ENCODE peak calls at places on chromosomes 16 and 17, in nine cellular contexts. One of them, this sample, is unnamed.

GRCh38 chr16:85291302-85292148 is 179.3 kb upstream of the CIBAR2 start:
- DNase-seq in GM12891: no peak
- DNase-seq in Right ventricle myocardium superior: peak
- DNase-seq in HCT116: no peak
- DNase-seq in CD4-positive, alpha-beta memory T cell: no peak
- DNase-seq in right cardiac atrium: peak
- DNase-seq in glutamatergic neuron: peak
- DNase-seq in aorta: peak
- DNase-seq in PC-3: no peak
- DNase-seq in this sample: no peak

GRCh38 chr16:76226011-76226410 is 51.2 kb upstream of the CNTNAP4 start:
- DNase-seq in right cardiac atrium: no peak
- DNase-seq in PC-3: peak
- DNase-seq in glutamatergic neuron: no peak
- DNase-seq in GM12891: no peak
- DNase-seq in Right ventricle myocardium superior: no peak
- DNase-seq in aorta: no peak
- DNase-seq in HCT116: no peak
- DNase-seq in CD4-positive, alpha-beta memory T cell: no peak
- DNase-seq in this sample: peak

GRCh38 chr16:11309895-11310633 is 28.9 kb upstream of the PRM1 start:
- DNase-seq in CD4-positive, alpha-beta memory T cell: no peak
- DNase-seq in PC-3: no peak
- DNase-seq in Right ventricle myocardium superior: no peak
- DNase-seq in aorta: no peak
- DNase-seq in right cardiac atrium: no peak
- DNase-seq in glutamatergic neuron: no peak
- DNase-seq in HCT116: no peak
- DNase-seq in GM12891: no peak
- DNase-seq in this sample: no peak

GRCh38 chr16:31094088-31094423 is 541 bp downstream of the VKORC1 start:
- DNase-seq in PC-3: no peak
- DNase-seq in HCT116: no peak
- DNase-seq in CD4-positive, alpha-beta memory T cell: no peak
- DNase-seq in GM12891: no peak
- DNase-seq in aorta: peak
- DNase-seq in glutamatergic neuron: no peak
- DNase-seq in right cardiac atrium: no peak
- DNase-seq in Right ventricle myocardium superior: peak
- DNase-seq in this sample: peak

GRCh38 chr17:64683791-64684190 is 21.7 kb upstream of the SMURF2 start:
- DNase-seq in HCT116: no peak
- DNase-seq in GM12891: no peak
- DNase-seq in aorta: no peak
- DNase-seq in PC-3: peak
- DNase-seq in right cardiac atrium: no peak
- DNase-seq in glutamatergic neuron: no peak
- DNase-seq in CD4-positive, alpha-beta memory T cell: no peak
- DNase-seq in Right ventricle myocardium superior: no peak
- DNase-seq in this sample: no peak

GRCh38 chr16:87584271-87584670 is 18.0 kb upstream of the JPH3 start:
- DNase-seq in glutamatergic neuron: no peak
- DNase-seq in aorta: peak
- DNase-seq in GM12891: no peak
- DNase-seq in HCT116: no peak
- DNase-seq in right cardiac atrium: no peak
- DNase-seq in Right ventricle myocardium superior: no peak
- DNase-seq in PC-3: peak
- DNase-seq in CD4-positive, alpha-beta memory T cell: no peak
- DNase-seq in this sample: no peak

GRCh38 chr17:17511971-17512858 is 16.0 kb upstream of the RASD1 start:
- DNase-seq in right cardiac atrium: no peak
- DNase-seq in CD4-positive, alpha-beta memory T cell: no peak
- DNase-seq in PC-3: peak
- DNase-seq in HCT116: no peak
- DNase-seq in Right ventricle myocardium superior: peak
- DNase-seq in aorta: peak
- DNase-seq in GM12891: no peak
- DNase-seq in glutamatergic neuron: peak
- DNase-seq in this sample: no peak

GRCh38 chr16:78235168-78235800 is 135.8 kb downstream of the WWOX start:
- DNase-seq in aorta: peak
- DNase-seq in HCT116: peak
- DNase-seq in glutamatergic neuron: peak
- DNase-seq in PC-3: peak
- DNase-seq in right cardiac atrium: peak
- DNase-seq in CD4-positive, alpha-beta memory T cell: no peak
- DNase-seq in GM12891: peak
- DNase-seq in Right ventricle myocardium superior: peak
- DNase-seq in this sample: peak

GRCh38 chr16:27772093-27772820 is 222.3 kb downstream of the KATNIP start:
- DNase-seq in PC-3: no peak
- DNase-seq in right cardiac atrium: no peak
- DNase-seq in GM12891: no peak
- DNase-seq in CD4-positive, alpha-beta memory T cell: no peak
- DNase-seq in Right ventricle myocardium superior: peak
- DNase-seq in aorta: no peak
- DNase-seq in HCT116: no peak
- DNase-seq in glutamatergic neuron: no peak
- DNase-seq in this sample: peak

GRCh38 chr17:83155128-83156081 is 76.0 kb downstream of the METRNL start:
- DNase-seq in glutamatergic neuron: no peak
- DNase-seq in CD4-positive, alpha-beta memory T cell: no peak
- DNase-seq in aorta: peak
- DNase-seq in PC-3: no peak
- DNase-seq in HCT116: no peak
- DNase-seq in right cardiac atrium: no peak
- DNase-seq in GM12891: no peak
- DNase-seq in Right ventricle myocardium superior: peak
- DNase-seq in this sample: peak

GRCh38 chr17:81403040-81403467 is 7.8 kb downstream of the BAHCC1 start:
- DNase-seq in HCT116: no peak
- DNase-seq in PC-3: no peak
- DNase-seq in GM12891: no peak
- DNase-seq in glutamatergic neuron: no peak
- DNase-seq in Right ventricle myocardium superior: no peak
- DNase-seq in right cardiac atrium: no peak
- DNase-seq in CD4-positive, alpha-beta memory T cell: peak
- DNase-seq in aorta: no peak
- DNase-seq in this sample: no peak

GRCh38 chr16:68235105-68235881 is 634 bp downstream of the ESRP2 start:
- DNase-seq in aorta: peak
- DNase-seq in CD4-positive, alpha-beta memory T cell: peak
- DNase-seq in HCT116: no peak
- DNase-seq in PC-3: peak
- DNase-seq in GM12891: no peak
- DNase-seq in right cardiac atrium: no peak
- DNase-seq in Right ventricle myocardium superior: no peak
- DNase-seq in glutamatergic neuron: no peak
- DNase-seq in this sample: no peak

GRCh38 chr16:28884045-28884444 is 5.8 kb downstream of the ATP2A1 start:
- DNase-seq in HCT116: no peak
- DNase-seq in right cardiac atrium: no peak
- DNase-seq in glutamatergic neuron: no peak
- DNase-seq in GM12891: no peak
- DNase-seq in aorta: no peak
- DNase-seq in Right ventricle myocardium superior: no peak
- DNase-seq in CD4-positive, alpha-beta memory T cell: no peak
- DNase-seq in PC-3: no peak
- DNase-seq in this sample: no peak

GRCh38 chr16:89701425-89702406 is at the start of gene SPATA2L:
- DNase-seq in GM12891: peak
- DNase-seq in CD4-positive, alpha-beta memory T cell: peak
- DNase-seq in right cardiac atrium: peak
- DNase-seq in Right ventricle myocardium superior: peak
- DNase-seq in aorta: peak
- DNase-seq in PC-3: peak
- DNase-seq in glutamatergic neuron: peak
- DNase-seq in HCT116: peak
- DNase-seq in this sample: peak

GRCh38 chr17:75535119-75535537 is 9.6 kb downstream of the LLGL2 start:
- DNase-seq in HCT116: no peak
- DNase-seq in Right ventricle myocardium superior: no peak
- DNase-seq in glutamatergic neuron: peak
- DNase-seq in PC-3: no peak
- DNase-seq in GM12891: no peak
- DNase-seq in aorta: no peak
- DNase-seq in right cardiac atrium: no peak
- DNase-seq in CD4-positive, alpha-beta memory T cell: peak
- DNase-seq in this sample: no peak

GRCh38 chr16:50152386-50152806 is 710 bp upstream of the TENT4B start:
- DNase-seq in PC-3: peak
- DNase-seq in right cardiac atrium: no peak
- DNase-seq in Right ventricle myocardium superior: peak
- DNase-seq in GM12891: peak
- DNase-seq in HCT116: no peak
- DNase-seq in aorta: peak
- DNase-seq in CD4-positive, alpha-beta memory T cell: peak
- DNase-seq in glutamatergic neuron: peak
- DNase-seq in this sample: no peak

GRCh38 chr17:17391575-17392370 is 85.0 kb upstream of the MED9 start:
- DNase-seq in Right ventricle myocardium superior: no peak
- DNase-seq in glutamatergic neuron: no peak
- DNase-seq in CD4-positive, alpha-beta memory T cell: peak
- DNase-seq in aorta: no peak
- DNase-seq in right cardiac atrium: no peak
- DNase-seq in GM12891: no peak
- DNase-seq in HCT116: no peak
- DNase-seq in PC-3: peak
- DNase-seq in this sample: no peak

GRCh38 chr17:21029032-21029431 is 13.8 kb downstream of the USP22 start:
- DNase-seq in CD4-positive, alpha-beta memory T cell: no peak
- DNase-seq in GM12891: no peak
- DNase-seq in HCT116: no peak
- DNase-seq in PC-3: peak
- DNase-seq in aorta: no peak
- DNase-seq in glutamatergic neuron: no peak
- DNase-seq in right cardiac atrium: peak
- DNase-seq in Right ventricle myocardium superior: no peak
- DNase-seq in this sample: no peak

GRCh38 chr16:68873635-68874471 is 30.5 kb downstream of the TANGO6 start:
- DNase-seq in Right ventricle myocardium superior: no peak
- DNase-seq in glutamatergic neuron: no peak
- DNase-seq in aorta: no peak
- DNase-seq in HCT116: no peak
- DNase-seq in PC-3: no peak
- DNase-seq in CD4-positive, alpha-beta memory T cell: no peak
- DNase-seq in GM12891: no peak
- DNase-seq in right cardiac atrium: no peak
- DNase-seq in this sample: no peak

GRCh38 chr16:73389075-73389474 is 341.1 kb upstream of the ZFHX3 start:
- DNase-seq in Right ventricle myocardium superior: no peak
- DNase-seq in aorta: no peak
- DNase-seq in HCT116: no peak
- DNase-seq in GM12891: no peak
- DNase-seq in glutamatergic neuron: no peak
- DNase-seq in right cardiac atrium: no peak
- DNase-seq in CD4-positive, alpha-beta memory T cell: no peak
- DNase-seq in PC-3: no peak
- DNase-seq in this sample: no peak

GRCh38 chr16:84136331-84137125 is 8.4 kb downstream of the HSDL1 start:
- DNase-seq in aorta: no peak
- DNase-seq in HCT116: no peak
- DNase-seq in glutamatergic neuron: no peak
- DNase-seq in right cardiac atrium: no peak
- DNase-seq in CD4-positive, alpha-beta memory T cell: no peak
- DNase-seq in Right ventricle myocardium superior: no peak
- DNase-seq in PC-3: no peak
- DNase-seq in GM12891: no peak
- DNase-seq in this sample: no peak

GRCh38 chr17:1865252-1866037 is 35.6 kb downstream of the RPA1 start:
- DNase-seq in right cardiac atrium: no peak
- DNase-seq in HCT116: peak
- DNase-seq in PC-3: peak
- DNase-seq in Right ventricle myocardium superior: no peak
- DNase-seq in aorta: no peak
- DNase-seq in CD4-positive, alpha-beta memory T cell: peak
- DNase-seq in GM12891: peak
- DNase-seq in glutamatergic neuron: peak
- DNase-seq in this sample: peak

GRCh38 chr16:88533381-88533831 is 36.8 kb upstream of the ZC3H18 start:
- DNase-seq in right cardiac atrium: no peak
- DNase-seq in PC-3: peak
- DNase-seq in glutamatergic neuron: no peak
- DNase-seq in CD4-positive, alpha-beta memory T cell: peak
- DNase-seq in GM12891: no peak
- DNase-seq in HCT116: no peak
- DNase-seq in Right ventricle myocardium superior: no peak
- DNase-seq in aorta: no peak
- DNase-seq in this sample: no peak

This sample was measured in D341Med.